ENCODE peak calls at places on chromosome 22, in eight cellular contexts. One of them, this sample, is unnamed.

GRCh38 chr22:40510965-40511364 is 125.6 kb downstream of the MRTFA start:
- ATAC-seq in left colon: no peak
- ATAC-seq in T-helper 17 cell: no peak
- ATAC-seq in lower lobe of right lung: no peak
- ATAC-seq in gastroesophageal sphincter: no peak
- ATAC-seq in stimulated activated naive CD8-positive, alpha-beta T cell treated with anti-CD3 and anti-CD28 coated beads, Interleukin-15, Interleukin-2, amounts not matched to agents 100 U/mL and 50 U/mL, for 24 hours: no peak
- ATAC-seq in mucosa of descending colon: no peak
- ATAC-seq in CD8-positive, alpha-beta T cell: no peak
- ATAC-seq in this sample: no peak

GRCh38 chr22:25070870-25071465 is 118.5 kb downstream of the KIAA1671 start:
- ATAC-seq in mucosa of descending colon: no peak
- ATAC-seq in gastroesophageal sphincter: no peak
- ATAC-seq in T-helper 17 cell: no peak
- ATAC-seq in left colon: no peak
- ATAC-seq in CD8-positive, alpha-beta T cell: no peak
- ATAC-seq in lower lobe of right lung: peak; percentile 28
- ATAC-seq in stimulated activated naive CD8-positive, alpha-beta T cell treated with anti-CD3 and anti-CD28 coated beads, Interleukin-15, Interleukin-2, amounts not matched to agents 100 U/mL and 50 U/mL, for 24 hours: no peak
- ATAC-seq in this sample: no peak

GRCh38 chr22:42375982-42376381 is 56.2 kb downstream of the NFAM1 start:
- ATAC-seq in CD8-positive, alpha-beta T cell: no peak
- ATAC-seq in stimulated activated naive CD8-positive, alpha-beta T cell treated with anti-CD3 and anti-CD28 coated beads, Interleukin-15, Interleukin-2, amounts not matched to agents 100 U/mL and 50 U/mL, for 24 hours: no peak
- ATAC-seq in mucosa of descending colon: no peak
- ATAC-seq in lower lobe of right lung: peak; percentile 36
- ATAC-seq in T-helper 17 cell: no peak
- ATAC-seq in gastroesophageal sphincter: no peak
- ATAC-seq in left colon: no peak
- ATAC-seq in this sample: no peak

GRCh38 chr22:29342577-29343312 is 27.2 kb upstream of the RASL10A start:
- ATAC-seq in CD8-positive, alpha-beta T cell: no peak
- ATAC-seq in T-helper 17 cell: no peak
- ATAC-seq in lower lobe of right lung: peak; percentile 13
- ATAC-seq in mucosa of descending colon: no peak
- ATAC-seq in stimulated activated naive CD8-positive, alpha-beta T cell treated with anti-CD3 and anti-CD28 coated beads, Interleukin-15, Interleukin-2, amounts not matched to agents 100 U/mL and 50 U/mL, for 24 hours: no peak
- ATAC-seq in gastroesophageal sphincter: no peak
- ATAC-seq in left colon: no peak
- ATAC-seq in this sample: no peak

GRCh38 chr22:27627444-27627833 is 174.1 kb downstream of the MN1 start:
- ATAC-seq in mucosa of descending colon: no peak
- ATAC-seq in gastroesophageal sphincter: no peak
- ATAC-seq in T-helper 17 cell: no peak
- ATAC-seq in lower lobe of right lung: no peak
- ATAC-seq in stimulated activated naive CD8-positive, alpha-beta T cell treated with anti-CD3 and anti-CD28 coated beads, Interleukin-15, Interleukin-2, amounts not matched to agents 100 U/mL and 50 U/mL, for 24 hours: no peak
- ATAC-seq in CD8-positive, alpha-beta T cell: no peak
- ATAC-seq in left colon: no peak
- ATAC-seq in this sample: no peak

GRCh38 chr22:25402501-25403283 is 161.8 kb upstream of the GRK3 start:
- ATAC-seq in left colon: no peak
- ATAC-seq in gastroesophageal sphincter: no peak
- ATAC-seq in mucosa of descending colon: no peak
- ATAC-seq in stimulated activated naive CD8-positive, alpha-beta T cell treated with anti-CD3 and anti-CD28 coated beads, Interleukin-15, Interleukin-2, amounts not matched to agents 100 U/mL and 50 U/mL, for 24 hours: no peak
- ATAC-seq in CD8-positive, alpha-beta T cell: no peak
- ATAC-seq in T-helper 17 cell: no peak
- ATAC-seq in lower lobe of right lung: peak; percentile 3
- ATAC-seq in this sample: no peak

GRCh38 chr22:36065462-36065774 is 36.8 kb upstream of the RBFOX2 start:
- ATAC-seq in stimulated activated naive CD8-positive, alpha-beta T cell treated with anti-CD3 and anti-CD28 coated beads, Interleukin-15, Interleukin-2, amounts not matched to agents 100 U/mL and 50 U/mL, for 24 hours: no peak
- ATAC-seq in gastroesophageal sphincter: peak; percentile 44
- ATAC-seq in mucosa of descending colon: peak; percentile 48
- ATAC-seq in T-helper 17 cell: no peak
- ATAC-seq in lower lobe of right lung: peak; percentile 53
- ATAC-seq in CD8-positive, alpha-beta T cell: no peak
- ATAC-seq in left colon: peak; percentile 50
- ATAC-seq in this sample: no peak

GRCh38 chr22:33539202-33539901 is 380.9 kb downstream of the LARGE1 start:
- ATAC-seq in left colon: peak; percentile 41
- ATAC-seq in lower lobe of right lung: no peak
- ATAC-seq in gastroesophageal sphincter: no peak
- ATAC-seq in stimulated activated naive CD8-positive, alpha-beta T cell treated with anti-CD3 and anti-CD28 coated beads, Interleukin-15, Interleukin-2, amounts not matched to agents 100 U/mL and 50 U/mL, for 24 hours: no peak
- ATAC-seq in T-helper 17 cell: no peak
- ATAC-seq in mucosa of descending colon: peak; percentile 41
- ATAC-seq in CD8-positive, alpha-beta T cell: no peak
- ATAC-seq in this sample: no peak

GRCh38 chr22:44331881-44332714 is 19.3 kb upstream of the SHISAL1 start:
- ATAC-seq in gastroesophageal sphincter: peak; percentile 37
- ATAC-seq in mucosa of descending colon: no peak
- ATAC-seq in left colon: no peak
- ATAC-seq in T-helper 17 cell: no peak
- ATAC-seq in CD8-positive, alpha-beta T cell: no peak
- ATAC-seq in lower lobe of right lung: no peak
- ATAC-seq in stimulated activated naive CD8-positive, alpha-beta T cell treated with anti-CD3 and anti-CD28 coated beads, Interleukin-15, Interleukin-2, amounts not matched to agents 100 U/mL and 50 U/mL, for 24 hours: no peak
- ATAC-seq in this sample: no peak

GRCh38 chr22:50548913-50549790 is 3.5 kb downstream of the KLHDC7B start:
- ATAC-seq in gastroesophageal sphincter: no peak
- ATAC-seq in CD8-positive, alpha-beta T cell: peak; percentile 5
- ATAC-seq in stimulated activated naive CD8-positive, alpha-beta T cell treated with anti-CD3 and anti-CD28 coated beads, Interleukin-15, Interleukin-2, amounts not matched to agents 100 U/mL and 50 U/mL, for 24 hours: peak; percentile 5
- ATAC-seq in T-helper 17 cell: peak; percentile 12
- ATAC-seq in lower lobe of right lung: no peak
- ATAC-seq in left colon: no peak
- ATAC-seq in mucosa of descending colon: peak; percentile 4
- ATAC-seq in this sample: peak; percentile 27

GRCh38 chr22:17258015-17258827 is 39.0 kb upstream of the ADA2 start:
- ATAC-seq in gastroesophageal sphincter: peak; percentile 50
- ATAC-seq in lower lobe of right lung: peak; percentile 91
- ATAC-seq in stimulated activated naive CD8-positive, alpha-beta T cell treated with anti-CD3 and anti-CD28 coated beads, Interleukin-15, Interleukin-2, amounts not matched to agents 100 U/mL and 50 U/mL, for 24 hours: peak; percentile 95
- ATAC-seq in CD8-positive, alpha-beta T cell: peak; percentile 62
- ATAC-seq in left colon: peak; percentile 92
- ATAC-seq in T-helper 17 cell: peak; percentile 60
- ATAC-seq in mucosa of descending colon: peak; percentile 94
- ATAC-seq in this sample: peak; percentile 98

GRCh38 chr22:47645450-47645914 is 883.0 kb downstream of the TBC1D22A start:
- ATAC-seq in T-helper 17 cell: no peak
- ATAC-seq in left colon: no peak
- ATAC-seq in lower lobe of right lung: no peak
- ATAC-seq in mucosa of descending colon: no peak
- ATAC-seq in stimulated activated naive CD8-positive, alpha-beta T cell treated with anti-CD3 and anti-CD28 coated beads, Interleukin-15, Interleukin-2, amounts not matched to agents 100 U/mL and 50 U/mL, for 24 hours: no peak
- ATAC-seq in gastroesophageal sphincter: no peak
- ATAC-seq in CD8-positive, alpha-beta T cell: no peak
- ATAC-seq in this sample: no peak

GRCh38 chr22:25482091-25482760 is 82.2 kb upstream of the GRK3 start:
- ATAC-seq in CD8-positive, alpha-beta T cell: no peak
- ATAC-seq in stimulated activated naive CD8-positive, alpha-beta T cell treated with anti-CD3 and anti-CD28 coated beads, Interleukin-15, Interleukin-2, amounts not matched to agents 100 U/mL and 50 U/mL, for 24 hours: no peak
- ATAC-seq in T-helper 17 cell: no peak
- ATAC-seq in gastroesophageal sphincter: no peak
- ATAC-seq in left colon: no peak
- ATAC-seq in lower lobe of right lung: no peak
- ATAC-seq in mucosa of descending colon: no peak
- ATAC-seq in this sample: no peak

GRCh38 chr22:17430298-17430900 is 61.1 kb downstream of the CECR2 start:
- ATAC-seq in left colon: no peak
- ATAC-seq in CD8-positive, alpha-beta T cell: no peak
- ATAC-seq in stimulated activated naive CD8-positive, alpha-beta T cell treated with anti-CD3 and anti-CD28 coated beads, Interleukin-15, Interleukin-2, amounts not matched to agents 100 U/mL and 50 U/mL, for 24 hours: no peak
- ATAC-seq in mucosa of descending colon: no peak
- ATAC-seq in T-helper 17 cell: no peak
- ATAC-seq in lower lobe of right lung: peak; percentile 74
- ATAC-seq in gastroesophageal sphincter: peak; percentile 84
- ATAC-seq in this sample: no peak

GRCh38 chr22:48804811-48805301 is 1022.8 kb downstream of the BRD1 start:
- ATAC-seq in stimulated activated naive CD8-positive, alpha-beta T cell treated with anti-CD3 and anti-CD28 coated beads, Interleukin-15, Interleukin-2, amounts not matched to agents 100 U/mL and 50 U/mL, for 24 hours: no peak
- ATAC-seq in lower lobe of right lung: no peak
- ATAC-seq in CD8-positive, alpha-beta T cell: no peak
- ATAC-seq in mucosa of descending colon: no peak
- ATAC-seq in left colon: no peak
- ATAC-seq in gastroesophageal sphincter: no peak
- ATAC-seq in T-helper 17 cell: no peak
- ATAC-seq in this sample: no peak

GRCh38 chr22:23248583-23248982 is 68.3 kb downstream of the BCR start:
- ATAC-seq in CD8-positive, alpha-beta T cell: no peak
- ATAC-seq in stimulated activated naive CD8-positive, alpha-beta T cell treated with anti-CD3 and anti-CD28 coated beads, Interleukin-15, Interleukin-2, amounts not matched to agents 100 U/mL and 50 U/mL, for 24 hours: no peak
- ATAC-seq in T-helper 17 cell: no peak
- ATAC-seq in left colon: peak; percentile 44
- ATAC-seq in lower lobe of right lung: peak; percentile 75
- ATAC-seq in gastroesophageal sphincter: no peak
- ATAC-seq in mucosa of descending colon: peak; percentile 51
- ATAC-seq in this sample: no peak

GRCh38 chr22:44497904-44498242 is at the start of gene RTL6:
- ATAC-seq in mucosa of descending colon: no peak
- ATAC-seq in T-helper 17 cell: no peak
- ATAC-seq in stimulated activated naive CD8-positive, alpha-beta T cell treated with anti-CD3 and anti-CD28 coated beads, Interleukin-15, Interleukin-2, amounts not matched to agents 100 U/mL and 50 U/mL, for 24 hours: no peak
- ATAC-seq in left colon: no peak
- ATAC-seq in lower lobe of right lung: no peak
- ATAC-seq in gastroesophageal sphincter: peak; percentile 94
- ATAC-seq in CD8-positive, alpha-beta T cell: no peak
- ATAC-seq in this sample: no peak

GRCh38 chr22:18110944-18111758 is 542 bp downstream of the TUBA8 start:
- ATAC-seq in stimulated activated naive CD8-positive, alpha-beta T cell treated with anti-CD3 and anti-CD28 coated beads, Interleukin-15, Interleukin-2, amounts not matched to agents 100 U/mL and 50 U/mL, for 24 hours: no peak
- ATAC-seq in left colon: no peak
- ATAC-seq in lower lobe of right lung: no peak
- ATAC-seq in CD8-positive, alpha-beta T cell: no peak
- ATAC-seq in T-helper 17 cell: no peak
- ATAC-seq in mucosa of descending colon: no peak
- ATAC-seq in gastroesophageal sphincter: no peak
- ATAC-seq in this sample: no peak

GRCh38 chr22:40007826-40008710 is 13.3 kb downstream of the FAM83F start:
- ATAC-seq in T-helper 17 cell: peak; percentile 16
- ATAC-seq in gastroesophageal sphincter: no peak
- ATAC-seq in lower lobe of right lung: peak; percentile 46
- ATAC-seq in stimulated activated naive CD8-positive, alpha-beta T cell treated with anti-CD3 and anti-CD28 coated beads, Interleukin-15, Interleukin-2, amounts not matched to agents 100 U/mL and 50 U/mL, for 24 hours: peak; percentile 24
- ATAC-seq in CD8-positive, alpha-beta T cell: no peak
- ATAC-seq in left colon: no peak
- ATAC-seq in mucosa of descending colon: peak; percentile 4
- ATAC-seq in this sample: no peak

GRCh38 chr22:22554324-22555284 is 4.5 kb downstream of the PRAME start:
- ATAC-seq in left colon: no peak
- ATAC-seq in gastroesophageal sphincter: no peak
- ATAC-seq in lower lobe of right lung: peak; percentile 36
- ATAC-seq in mucosa of descending colon: no peak
- ATAC-seq in CD8-positive, alpha-beta T cell: no peak
- ATAC-seq in T-helper 17 cell: no peak
- ATAC-seq in stimulated activated naive CD8-positive, alpha-beta T cell treated with anti-CD3 and anti-CD28 coated beads, Interleukin-15, Interleukin-2, amounts not matched to agents 100 U/mL and 50 U/mL, for 24 hours: no peak
- ATAC-seq in this sample: peak; percentile 62

GRCh38 chr22:50506611-50507420 is 686 bp downstream of the LMF2 start:
- ATAC-seq in T-helper 17 cell: no peak
- ATAC-seq in mucosa of descending colon: peak; percentile 1
- ATAC-seq in left colon: peak; percentile 3
- ATAC-seq in gastroesophageal sphincter: no peak
- ATAC-seq in stimulated activated naive CD8-positive, alpha-beta T cell treated with anti-CD3 and anti-CD28 coated beads, Interleukin-15, Interleukin-2, amounts not matched to agents 100 U/mL and 50 U/mL, for 24 hours: no peak
- ATAC-seq in CD8-positive, alpha-beta T cell: no peak
- ATAC-seq in lower lobe of right lung: peak; percentile 6
- ATAC-seq in this sample: no peak

GRCh38 chr22:45006873-45007246 is 2.9 kb downstream of the PHF21B start:
- ATAC-seq in gastroesophageal sphincter: peak; percentile 69
- ATAC-seq in CD8-positive, alpha-beta T cell: no peak
- ATAC-seq in T-helper 17 cell: no peak
- ATAC-seq in mucosa of descending colon: no peak
- ATAC-seq in stimulated activated naive CD8-positive, alpha-beta T cell treated with anti-CD3 and anti-CD28 coated beads, Interleukin-15, Interleukin-2, amounts not matched to agents 100 U/mL and 50 U/mL, for 24 hours: no peak
- ATAC-seq in left colon: no peak
- ATAC-seq in lower lobe of right lung: no peak
- ATAC-seq in this sample: no peak

GRCh38 chr22:31556627-31557203 is 60.4 kb downstream of the SFI1 start:
- ATAC-seq in gastroesophageal sphincter: no peak
- ATAC-seq in stimulated activated naive CD8-positive, alpha-beta T cell treated with anti-CD3 and anti-CD28 coated beads, Interleukin-15, Interleukin-2, amounts not matched to agents 100 U/mL and 50 U/mL, for 24 hours: no peak
- ATAC-seq in lower lobe of right lung: peak; percentile 54
- ATAC-seq in left colon: peak; percentile 47
- ATAC-seq in CD8-positive, alpha-beta T cell: peak; percentile 65
- ATAC-seq in T-helper 17 cell: peak; percentile 50
- ATAC-seq in mucosa of descending colon: peak; percentile 25
- ATAC-seq in this sample: no peak

GRCh38 chr22:39283312-39284141 is 35.9 kb downstream of the RPL3 start:
- ATAC-seq in stimulated activated naive CD8-positive, alpha-beta T cell treated with anti-CD3 and anti-CD28 coated beads, Interleukin-15, Interleukin-2, amounts not matched to agents 100 U/mL and 50 U/mL, for 24 hours: no peak
- ATAC-seq in T-helper 17 cell: no peak
- ATAC-seq in left colon: peak; percentile 22
- ATAC-seq in lower lobe of right lung: peak; percentile 83
- ATAC-seq in mucosa of descending colon: peak; percentile 46
- ATAC-seq in gastroesophageal sphincter: peak; percentile 83
- ATAC-seq in CD8-positive, alpha-beta T cell: no peak
- ATAC-seq in this sample: no peak

GRCh38 chr22:37546436-37547248 is 13.6 kb upstream of the CDC42EP1 start:
- ATAC-seq in stimulated activated naive CD8-positive, alpha-beta T cell treated with anti-CD3 and anti-CD28 coated beads, Interleukin-15, Interleukin-2, amounts not matched to agents 100 U/mL and 50 U/mL, for 24 hours: no peak
- ATAC-seq in CD8-positive, alpha-beta T cell: no peak
- ATAC-seq in lower lobe of right lung: peak; percentile 52
- ATAC-seq in left colon: peak; percentile 4
- ATAC-seq in gastroesophageal sphincter: peak; percentile 60
- ATAC-seq in mucosa of descending colon: peak; percentile 6
- ATAC-seq in T-helper 17 cell: no peak
- ATAC-seq in this sample: no peak